ENCODE peak calls at places on chromosomes 3 and 15, in five cellular contexts. N is left ventricle myocardium superior; L is neural crest cell; J is CD8-positive, alpha-beta T cell; P is cardiac muscle cell. T is an unnamed sample.

GRCh38 chr15:85543741-85544155 is 163.3 kb downstream of the AKAP13 start:
- DNase-seq in P (no peak), L (no peak), J (peak; percentile 63), N (peak; percentile 79), T (peak; percentile 53)

GRCh38 chr3:156792945-156793344 is 33.2 kb upstream of the LEKR1 start:
- DNase-seq in N (no peak), P (no peak), J (no peak), L (no peak), T (no peak)

GRCh38 chr3:87037652-87038051 is 46.7 kb upstream of the VGLL3 start:
- DNase-seq in L (no peak), N (no peak), P (no peak), J (no peak), T (no peak)

GRCh38 chr3:57691411-57692133 is 1.3 kb downstream of the DENND6A start:
- DNase-seq in N (no peak), J (no peak), P (no peak), L (no peak), T (no peak)

GRCh38 chr3:166663194-166663593 is 716.9 kb downstream of the ZBBX start:
- DNase-seq in P (no peak), J (no peak), N (no peak), L (no peak), T (no peak)

GRCh38 chr15:96180062-96180745 is 150.3 kb upstream of the NR2F2 start:
- DNase-seq in L (no peak), P (no peak), J (no peak), N (no peak), T (no peak)

GRCh38 chr3:38458796-38459498 is 5.3 kb downstream of the ACVR2B start:
- DNase-seq in J (no peak), P (no peak), N (peak; percentile 69), L (no peak), T (peak; percentile 90)

GRCh38 chr15:90286678-90287077 is 21.2 kb downstream of the NGRN start:
- DNase-seq in J (no peak), N (no peak), L (no peak), P (peak; percentile 35), T (no peak)

GRCh38 chr15:52031542-52031941 is 12.5 kb downstream of the MAPK6 start:
- DNase-seq in J (no peak), P (no peak), N (no peak), L (no peak), T (no peak)

GRCh38 chr3:126476166-126476975 is 680 bp upstream of the ZXDC start:
- DNase-seq in L (peak; percentile 50), J (no peak), P (no peak), N (peak; percentile 71), T (peak; percentile 83)

GRCh38 chr3:39990532-39990931 is 181.1 kb downstream of the MYRIP start:
- DNase-seq in P (peak; percentile 13), N (no peak), L (peak; percentile 27), J (no peak), T (peak; percentile 90)

GRCh38 chr15:92655178-92655995 is at the start of gene FAM174B:
- DNase-seq in L (peak; percentile 52), P (peak; percentile 80), J (peak; percentile 53), N (peak; percentile 78), T (peak; percentile 83)

GRCh38 chr3:173938159-173938558 is 540.6 kb downstream of the NLGN1 start:
- DNase-seq in J (no peak), N (no peak), L (no peak), P (peak; percentile 30), T (no peak)

GRCh38 chr3:58609990-58610389 is 32.8 kb upstream of the FAM107A start:
- DNase-seq in L (no peak), J (no peak), N (no peak), P (no peak), T (no peak)

GRCh38 chr3:141280086-141280485 is 48.5 kb downstream of the PXYLP1 start:
- DNase-seq in P (no peak), J (no peak), L (no peak), N (no peak), T (no peak)

GRCh38 chr3:51896607-51897305 is 6.4 kb downstream of the IQCF1 start:
- DNase-seq in N (no peak), L (no peak), P (no peak), J (no peak), T (no peak)

GRCh38 chr3:13019706-13020105 is 53.5 kb downstream of the IQSEC1 start:
- DNase-seq in L (no peak), J (no peak), P (no peak), N (no peak), T (no peak)

GRCh38 chr3:172397716-172398405 is 50.4 kb downstream of the GHSR start:
- DNase-seq in P (no peak), J (no peak), N (no peak), L (no peak), T (no peak)

GRCh38 chr3:27535809-27536392 is 51.7 kb upstream of the SLC4A7 start:
- DNase-seq in N (no peak), P (no peak), L (no peak), J (no peak), T (no peak)

GRCh38 chr15:36558921-36559320 is 20.5 kb upstream of the CDIN1 start:
- DNase-seq in L (no peak), N (no peak), P (no peak), J (no peak), T (no peak)

GRCh38 chr3:13219077-13219901 is 146.1 kb upstream of the IQSEC1 start:
- DNase-seq in L (no peak), N (peak; percentile 35), P (no peak), J (no peak), T (no peak)

GRCh38 chr3:110881069-110881468 is 190.5 kb upstream of the NECTIN3 start:
- DNase-seq in J (no peak), N (peak; percentile 57), L (no peak), P (peak; percentile 4), T (no peak)

GRCh38 chr3:152113413-152113812 is 155.3 kb upstream of the MBNL1 start:
- DNase-seq in P (no peak), L (no peak), N (no peak), J (no peak), T (no peak)

GRCh38 chr15:77710637-77711036 is 77.9 kb upstream of the LINGO1 start:
- DNase-seq in J (no peak), L (no peak), N (peak; percentile 38), P (no peak), T (no peak)

GRCh38 chr3:67947808-67948508 is 293.5 kb upstream of the SUCLG2 start:
- DNase-seq in L (peak; percentile 29), N (no peak), J (peak; percentile 87), P (no peak), T (peak; percentile 46)

GRCh38 chr3:127168271-127168670 is 24.7 kb upstream of the PRR23E start:
- DNase-seq in P (peak; percentile 39), L (no peak), J (no peak), N (peak; percentile 73), T (no peak)

GRCh38 chr3:179063945-179064560 is 7.6 kb downstream of the ZMAT3 start:
- DNase-seq in L (no peak), J (no peak), N (no peak), P (no peak), T (no peak)

GRCh38 chr3:41265011-41265545 is 65.8 kb downstream of the CTNNB1 start:
- DNase-seq in L (no peak), N (no peak), P (no peak), J (no peak), T (no peak)

GRCh38 chr3:65778966-65779365 is 259.8 kb downstream of the MAGI1 start:
- DNase-seq in J (no peak), L (no peak), N (no peak), P (no peak), T (no peak)

GRCh38 chr3:51985063-51985462 is 1.7 kb downstream of the ACY1 start:
- DNase-seq in L (no peak), J (no peak), P (no peak), N (no peak), T (no peak)

GRCh38 chr3:146203761-146204160 is 42.8 kb upstream of the PLOD2 start:
- DNase-seq in P (no peak), L (no peak), N (no peak), J (no peak), T (no peak)

GRCh38 chr3:147431746-147432145 is 22.6 kb downstream of the ZIC1 start:
- DNase-seq in P (no peak), J (no peak), L (no peak), N (no peak), T (no peak)

GRCh38 chr3:150922611-150923010 is 17.4 kb upstream of the MINDY4B start:
- DNase-seq in L (no peak), J (no peak), P (peak; percentile 34), N (no peak), T (peak; percentile 35)

GRCh38 chr15:45134682-45135604 is 5.1 kb downstream of the DUOX1 start:
- DNase-seq in P (peak; percentile 50), N (peak; percentile 52), L (no peak), J (no peak), T (no peak)

T was measured in T47D.